ENCODE peak calls at places on chromosomes 12 and 14, in four cellular contexts. F, P, C and Z are unnamed samples.

GRCh38 chr12:105033851-105034250 is 47.7 kb downstream of the NOPCHAP1 start:
- DNase-seq in F (no peak), P (no peak), C (no peak), Z (no peak)

GRCh38 chr14:51859136-51859535 is 1.3 kb upstream of the GNG2 start:
- DNase-seq in F (no peak), P (no peak), C (no peak), Z (no peak)

GRCh38 chr12:67698711-67699603 is 50.4 kb downstream of the DYRK2 start:
- DNase-seq in F (peak), P (no peak), C (no peak), Z (peak)

GRCh38 chr12:98084391-98084790 is 431.0 kb upstream of the TMPO start:
- DNase-seq in F (no peak), P (no peak), C (no peak), Z (no peak)

GRCh38 chr12:23930599-23930998 is 18.9 kb downstream of the SOX5 start:
- DNase-seq in F (no peak), P (no peak), C (no peak), Z (no peak)

GRCh38 chr14:82855912-82856381 is 1322.3 kb upstream of the SEL1L start:
- DNase-seq in F (peak), P (no peak), C (no peak), Z (no peak)

GRCh38 chr12:105330283-105330937 is at the start of gene C12orf75:
- DNase-seq in F (peak), P (peak), C (no peak), Z (peak)

GRCh38 chr12:9751204-9752144 is 9.2 kb downstream of the CD69 start:
- DNase-seq in F (no peak), P (no peak), C (no peak), Z (peak)

GRCh38 chr14:58826845-58827686 is 189.3 kb downstream of the DACT1 start:
- DNase-seq in F (no peak), P (no peak), C (no peak), Z (no peak)
- TF ChIP-seq CTCF in F (peak), P (peak), C (no peak), Z (no peak)

GRCh38 chr12:120167529-120168095 is 26.9 kb downstream of the GCN1 start:
- DNase-seq in F (no peak), P (no peak), C (no peak), Z (no peak)
- H3K27ac ChIP-seq in F (no peak), P (no peak), C (no peak), Z (no peak)

GRCh38 chr12:71124833-71125460 is 32.9 kb downstream of the TSPAN8 start:
- DNase-seq in F (no peak), P (no peak), C (no peak), Z (no peak)
- TF ChIP-seq CTCF in F (no peak), P (no peak), C (no peak), Z (no peak)

DNA sequence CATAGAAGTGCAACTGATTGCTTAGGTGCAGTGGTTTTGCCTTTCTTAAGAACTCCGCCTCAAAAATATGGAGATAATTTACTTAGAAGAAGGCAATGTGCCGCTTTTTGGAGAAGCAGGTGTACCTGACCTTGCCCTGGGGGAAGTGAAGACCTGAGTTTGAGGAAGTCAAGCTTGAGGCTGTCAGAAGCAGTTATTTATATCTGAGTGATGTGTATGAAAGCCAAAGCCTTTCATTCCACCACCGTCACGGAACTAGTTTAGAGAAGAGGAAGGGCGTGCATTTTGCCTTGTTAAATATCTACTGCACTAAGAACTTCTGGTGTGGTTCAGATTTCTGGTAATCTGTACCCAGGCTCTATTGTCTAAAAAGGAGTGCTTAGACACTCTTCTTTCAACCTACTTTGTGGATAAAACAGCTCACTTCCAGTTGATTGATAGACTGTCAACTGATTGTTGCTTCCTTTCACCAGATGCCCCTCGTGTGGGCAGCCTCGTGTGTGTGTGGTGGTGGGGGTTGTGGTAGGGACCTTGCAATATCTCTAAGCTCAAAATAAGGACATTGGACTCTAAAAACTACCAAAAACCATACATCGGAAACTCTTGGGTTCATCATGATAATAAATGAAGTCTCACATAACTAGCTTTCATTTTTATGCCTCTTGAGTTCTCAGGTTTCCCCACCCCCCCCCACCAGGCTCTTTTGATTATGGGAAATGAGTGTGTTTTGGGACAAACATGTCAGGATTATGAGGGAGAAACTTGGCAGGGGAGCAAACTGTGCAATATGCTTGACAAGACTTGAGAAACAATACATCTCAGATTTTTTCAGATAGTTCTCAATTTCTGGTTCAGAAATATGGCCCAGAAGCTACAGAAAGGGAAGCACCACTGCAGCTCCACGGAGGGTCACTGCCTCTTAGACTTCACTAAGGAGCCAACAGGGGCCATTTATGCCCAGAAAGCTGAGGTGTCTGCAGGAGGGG is 78.6 kb downstream of the ARF6 start:
- DNase-seq in F (peak), P (no peak), C (no peak), Z (no peak)
- H3K27ac ChIP-seq in F (peak), P (peak), C (peak), Z (peak)

GRCh38 chr14:54000341-54000811 is 43.8 kb upstream of the BMP4 start:
- DNase-seq in F (no peak), P (no peak), C (no peak), Z (no peak)

GRCh38 chr14:54002653-54003052 is 46.0 kb upstream of the BMP4 start:
- DNase-seq in F (no peak), P (no peak), C (no peak), Z (no peak)

GRCh38 chr14:53999061-53999488 is 42.5 kb upstream of the BMP4 start:
- DNase-seq in F (peak), P (peak), C (no peak), Z (peak)

GRCh38 chr14:54003064-54003463 is 46.4 kb upstream of the BMP4 start:
- DNase-seq in F (no peak), P (no peak), C (no peak), Z (no peak)

DNA sequence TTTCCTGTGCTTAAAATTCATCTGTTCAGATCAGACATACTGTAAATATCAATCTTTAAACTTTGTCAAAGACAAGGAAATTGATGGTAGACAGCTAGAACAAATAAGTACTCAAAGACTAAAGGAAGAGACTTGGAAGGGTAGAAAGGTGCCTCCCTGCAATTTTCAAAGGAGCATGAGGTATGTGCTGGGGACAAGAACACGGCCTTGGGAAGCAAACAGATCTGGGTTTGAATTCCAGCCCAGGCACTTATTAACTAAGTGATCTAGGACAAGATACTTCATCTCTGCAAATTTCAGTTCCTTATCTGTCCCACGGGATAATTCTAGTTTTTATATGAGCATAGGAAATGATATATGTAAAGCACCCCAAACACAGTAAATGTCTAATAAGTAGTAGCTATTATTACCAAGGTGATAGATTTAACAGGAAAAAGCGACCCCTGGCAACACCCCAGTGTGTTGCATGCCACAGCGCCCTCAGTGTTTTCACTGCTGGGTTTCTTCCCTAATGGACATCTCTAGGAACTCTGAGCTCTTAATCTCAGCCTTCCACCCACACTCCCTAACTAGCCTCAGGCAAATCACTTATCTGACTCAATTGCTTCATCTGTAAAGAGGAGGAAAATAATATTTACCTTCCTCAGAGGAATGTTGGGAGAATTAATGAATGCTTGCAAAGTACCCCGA is 44.7 kb upstream of the BMP4 start:
- DNase-seq in F (no peak), P (no peak), C (no peak), Z (no peak)
- TF ChIP-seq CTCF in F (no peak), P (no peak), C (no peak), Z (no peak)